ENCODE peak calls at places on chromosomes 3 and 15, in seven cellular contexts. B, N, H, K, E, W and V are unnamed samples.

GRCh38 chr3:45064512-45065372 is 38.6 kb downstream of the CLEC3B start:
- DNase-seq in B (no peak), N (peak; percentile 60), H (no peak), K (no peak), E (no peak), W (no peak), V (no peak)

GRCh38 chr3:119184808-119185690 is 11.7 kb downstream of the UPK1B start:
- DNase-seq in B (no peak), N (no peak), H (no peak), K (no peak), E (no peak), W (no peak), V (no peak)

GRCh38 chr3:170322501-170323328 is 34.8 kb upstream of the SKIL start:
- DNase-seq in B (no peak), N (no peak), H (peak; percentile 52), K (no peak), E (no peak), W (no peak), V (no peak)

GRCh38 chr3:132347095-132347494 is 29.9 kb downstream of the ACP3 start:
- DNase-seq in B (no peak), N (peak; percentile 83), H (no peak), K (peak; percentile 37), E (no peak), W (no peak), V (no peak)

GRCh38 chr15:64774556-64775523 is 549 bp downstream of the RBPMS2 start:
- DNase-seq in B (no peak), N (no peak), H (peak; percentile 66), K (no peak), E (no peak), W (peak; percentile 47), V (no peak)

GRCh38 chr3:134852132-134852531 is 57.1 kb downstream of the EPHB1 start:
- DNase-seq in B (no peak), N (no peak), H (no peak), K (no peak), E (no peak), W (no peak), V (no peak)

GRCh38 chr3:37736632-37737031 is 125.0 kb upstream of the CTDSPL start:
- DNase-seq in B (no peak), N (no peak), H (no peak), K (no peak), E (no peak), W (no peak), V (no peak)

GRCh38 chr3:27758083-27758482 is 36.0 kb upstream of the EOMES start:
- DNase-seq in B (no peak), N (no peak), H (no peak), K (no peak), E (no peak), W (no peak), V (no peak)

GRCh38 chr15:86830304-86830703 is 750.6 kb downstream of the AGBL1 start:
- DNase-seq in B (no peak), N (no peak), H (no peak), K (no peak), E (no peak), W (no peak), V (no peak)

GRCh38 chr3:160486459-160486869 is 36.9 kb upstream of the TRIM59 start:
- DNase-seq in B (no peak), N (peak; percentile 72), H (no peak), K (peak; percentile 47), E (no peak), W (no peak), V (no peak)

GRCh38 chr3:63582943-63583500 is 69.5 kb upstream of the SNTN start:
- DNase-seq in B (no peak), N (no peak), H (no peak), K (no peak), E (no peak), W (no peak), V (no peak)

GRCh38 chr3:40321818-40322217 is 12.3 kb downstream of the EIF1B start:
- DNase-seq in B (no peak), N (no peak), H (no peak), K (no peak), E (no peak), W (no peak), V (no peak)

GRCh38 chr3:81743096-81744025 is 18.1 kb downstream of the GBE1 start:
- DNase-seq in B (no peak), N (no peak), H (no peak), K (no peak), E (no peak), W (no peak), V (no peak)

GRCh38 chr3:181723568-181724431 is 12.1 kb downstream of the SOX2 start:
- DNase-seq in B (no peak), N (peak; percentile 46), H (peak; percentile 92), K (no peak), E (no peak), W (no peak), V (no peak)

GRCh38 chr15:44215594-44215993 is 20.5 kb upstream of the FRMD5 start:
- DNase-seq in B (no peak), N (peak; percentile 5), H (no peak), K (no peak), E (no peak), W (no peak), V (no peak)

GRCh38 chr15:94229591-94230365 is 1.6 kb upstream of the MCTP2 start:
- DNase-seq in B (no peak), N (no peak), H (no peak), K (no peak), E (peak; percentile 53), W (no peak), V (peak; percentile 46)

GRCh38 chr15:67373266-67373665 is 118.7 kb downstream of the IQCH start:
- DNase-seq in B (no peak), N (no peak), H (peak; percentile 38), K (no peak), E (no peak), W (no peak), V (no peak)

GRCh38 chr3:183074881-183075280 is 24.4 kb downstream of the MCCC1 start:
- DNase-seq in B (no peak), N (no peak), H (no peak), K (no peak), E (no peak), W (no peak), V (no peak)

GRCh38 chr3:183253961-183254815 is 1.1 kb downstream of the B3GNT5 start:
- DNase-seq in B (no peak), N (no peak), H (peak; percentile 83), K (peak; percentile 32), E (no peak), W (peak; percentile 25), V (no peak)

GRCh38 chr3:15768421-15769255 is 29.1 kb downstream of the ANKRD28 start:
- DNase-seq in B (no peak), N (no peak), H (no peak), K (no peak), E (no peak), W (no peak), V (no peak)

GRCh38 chr15:72271895-72272212 is 500 bp downstream of the PARP6 start:
- DNase-seq in B (peak; percentile 45), N (peak; percentile 9), H (no peak), K (no peak), E (no peak), W (no peak), V (no peak)

GRCh38 chr3:42714151-42714852 is 11.7 kb upstream of the HHATL start:
- DNase-seq in B (no peak), N (no peak), H (no peak), K (no peak), E (no peak), W (no peak), V (no peak)

GRCh38 chr15:54017911-54018310 is 39.7 kb downstream of the UNC13C start:
- DNase-seq in B (no peak), N (peak; percentile 34), H (no peak), K (no peak), E (no peak), W (no peak), V (no peak)

GRCh38 chr15:68930268-68931022 is at the start of gene SPESP1:
- DNase-seq in B (peak; percentile 43), N (peak; percentile 54), H (peak; percentile 54), K (peak; percentile 4), E (no peak), W (peak; percentile 79), V (no peak)

GRCh38 chr3:53671192-53672021 is 174.8 kb downstream of the CHDH start:
- DNase-seq in B (no peak), N (no peak), H (no peak), K (no peak), E (no peak), W (no peak), V (no peak)

GRCh38 chr3:112814256-112814655 is 32.4 kb downstream of the CD200R1L start:
- DNase-seq in B (no peak), N (peak; percentile 37), H (no peak), K (peak; percentile 29), E (no peak), W (no peak), V (no peak)

GRCh38 chr15:31265090-31265870 is 61.4 kb upstream of the KLF13 start:
- DNase-seq in B (no peak), N (no peak), H (no peak), K (no peak), E (no peak), W (no peak), V (no peak)

GRCh38 chr15:36527512-36528162 is 51.8 kb upstream of the CDIN1 start:
- DNase-seq in B (no peak), N (no peak), H (no peak), K (no peak), E (no peak), W (no peak), V (no peak)